ENCODE peak calls at places on chromosomes 6 and 20, in seven cellular contexts. B is substantia nigra, L is neural progenitor cell, O is HT1080, J is putamen, Z is psoas muscle, P is right lobe of liver. E is an unnamed sample.

GRCh38 chr6:40348591-40348990 is 238.6 kb downstream of the LRFN2 start:
- DNase-seq in B (no peak), L (no peak), O (no peak), J (no peak), Z (no peak), P (no peak), E (no peak)

GRCh38 chr6:104887350-104887749 is 27.6 kb upstream of the HACE1 start:
- DNase-seq in B (no peak), L (peak), O (peak), J (no peak), Z (no peak), P (no peak), E (no peak)

GRCh38 chr20:37534401-37535157 is 6.9 kb upstream of the BLCAP start:
- DNase-seq in B (no peak), L (peak), O (peak), J (peak), Z (no peak), P (no peak), E (peak)

GRCh38 chr20:46216770-46217464 is 91.4 kb downstream of the CDH22 start:
- DNase-seq in B (no peak), L (no peak), O (no peak), J (no peak), Z (peak), P (no peak), E (no peak)

GRCh38 chr20:47456952-47457724 is 44.5 kb upstream of the NCOA3 start:
- DNase-seq in B (no peak), L (no peak), O (peak), J (no peak), Z (no peak), P (no peak), E (no peak)

GRCh38 chr6:32973934-32974333 is 5.5 kb downstream of the BRD2 start:
- DNase-seq in B (no peak), L (peak), O (peak), J (no peak), Z (no peak), P (no peak), E (no peak)

GRCh38 chr6:117919775-117920492 is 12.9 kb downstream of the SLC35F1 start:
- DNase-seq in B (no peak), L (peak), O (no peak), J (peak), Z (no peak), P (peak), E (peak)

GRCh38 chr6:89079611-89080213 is 839 bp upstream of the PNRC1 start:
- DNase-seq in B (no peak), L (peak), O (peak), J (peak), Z (no peak), P (peak), E (peak)